ENCODE peak calls at places on chromosomes 12 and 14, in six cellular contexts. One of them, this sample, is unnamed.

GRCh38 chr12:129381717-129382116 is 522.1 kb downstream of the TMEM132D start:
- DNase-seq in right lobe of liver: no peak
- DNase-seq in left lung: no peak
- DNase-seq in suprapubic skin: no peak
- DNase-seq in body of pancreas: no peak
- DNase-seq in neural crest cell: no peak
- DNase-seq in this sample: no peak

GRCh38 chr12:120453977-120454376 is 7.7 kb downstream of the GATC start:
- DNase-seq in right lobe of liver: no peak
- DNase-seq in suprapubic skin: no peak
- DNase-seq in body of pancreas: no peak
- DNase-seq in neural crest cell: no peak
- DNase-seq in left lung: no peak
- DNase-seq in this sample: no peak

GRCh38 chr12:66403746-66404145 is 101.5 kb downstream of the HELB start:
- DNase-seq in neural crest cell: no peak
- DNase-seq in body of pancreas: no peak
- DNase-seq in right lobe of liver: no peak
- DNase-seq in suprapubic skin: no peak
- DNase-seq in left lung: no peak
- DNase-seq in this sample: no peak

GRCh38 chr12:12172106-12172511 is 94.7 kb downstream of the LRP6 start:
- DNase-seq in neural crest cell: no peak
- DNase-seq in suprapubic skin: no peak
- DNase-seq in body of pancreas: no peak
- DNase-seq in right lobe of liver: no peak
- DNase-seq in left lung: no peak
- DNase-seq in this sample: no peak

GRCh38 chr14:65100905-65101541 is 1.3 kb downstream of the MAX start:
- DNase-seq in suprapubic skin: no peak
- DNase-seq in left lung: no peak
- DNase-seq in neural crest cell: no peak
- DNase-seq in body of pancreas: no peak
- DNase-seq in right lobe of liver: no peak
- DNase-seq in this sample: no peak

GRCh38 chr14:91323031-91323430 is 78.5 kb upstream of the GPR68 start:
- DNase-seq in body of pancreas: no peak
- DNase-seq in left lung: no peak
- DNase-seq in suprapubic skin: no peak
- DNase-seq in neural crest cell: no peak
- DNase-seq in right lobe of liver: no peak
- DNase-seq in this sample: no peak

GRCh38 chr12:6273209-6273928 is 37.1 kb upstream of the PLEKHG6 start:
- DNase-seq in body of pancreas: no peak
- DNase-seq in left lung: peak
- DNase-seq in suprapubic skin: no peak
- DNase-seq in neural crest cell: no peak
- DNase-seq in right lobe of liver: no peak
- DNase-seq in this sample: no peak

GRCh38 chr14:72775923-72776554 is 117.9 kb downstream of the DPF3 start:
- DNase-seq in right lobe of liver: peak
- DNase-seq in left lung: no peak
- DNase-seq in body of pancreas: no peak
- DNase-seq in suprapubic skin: no peak
- DNase-seq in neural crest cell: no peak
- DNase-seq in this sample: no peak

GRCh38 chr14:65000868-65001600 is 14.3 kb downstream of the FNTB start:
- DNase-seq in body of pancreas: no peak
- DNase-seq in suprapubic skin: no peak
- DNase-seq in right lobe of liver: no peak
- DNase-seq in neural crest cell: no peak
- DNase-seq in left lung: no peak
- DNase-seq in this sample: no peak

GRCh38 chr14:30584058-30584630 is 25.2 kb downstream of the G2E3 start:
- DNase-seq in right lobe of liver: no peak
- DNase-seq in suprapubic skin: no peak
- DNase-seq in left lung: no peak
- DNase-seq in neural crest cell: no peak
- DNase-seq in body of pancreas: no peak
- DNase-seq in this sample: no peak

GRCh38 chr14:71165121-71165574 is 257.9 kb downstream of the PCNX1 start:
- DNase-seq in left lung: no peak
- DNase-seq in right lobe of liver: no peak
- DNase-seq in suprapubic skin: no peak
- DNase-seq in body of pancreas: peak
- DNase-seq in neural crest cell: no peak
- DNase-seq in this sample: no peak

GRCh38 chr14:61188936-61189808 is 92.0 kb downstream of the TMEM30B start:
- DNase-seq in body of pancreas: peak
- DNase-seq in suprapubic skin: peak
- DNase-seq in left lung: peak
- DNase-seq in neural crest cell: peak
- DNase-seq in right lobe of liver: peak
- DNase-seq in this sample: no peak

GRCh38 chr12:118334939-118335567 is 37.7 kb downstream of the TAOK3 start:
- DNase-seq in left lung: no peak
- DNase-seq in body of pancreas: no peak
- DNase-seq in right lobe of liver: no peak
- DNase-seq in suprapubic skin: no peak
- DNase-seq in neural crest cell: no peak
- DNase-seq in this sample: no peak

GRCh38 chr14:103052407-103052806 is 4.9 kb downstream of the CDC42BPB start:
- DNase-seq in body of pancreas: no peak
- DNase-seq in suprapubic skin: no peak
- DNase-seq in left lung: no peak
- DNase-seq in right lobe of liver: no peak
- DNase-seq in neural crest cell: no peak
- DNase-seq in this sample: no peak

DNA sequence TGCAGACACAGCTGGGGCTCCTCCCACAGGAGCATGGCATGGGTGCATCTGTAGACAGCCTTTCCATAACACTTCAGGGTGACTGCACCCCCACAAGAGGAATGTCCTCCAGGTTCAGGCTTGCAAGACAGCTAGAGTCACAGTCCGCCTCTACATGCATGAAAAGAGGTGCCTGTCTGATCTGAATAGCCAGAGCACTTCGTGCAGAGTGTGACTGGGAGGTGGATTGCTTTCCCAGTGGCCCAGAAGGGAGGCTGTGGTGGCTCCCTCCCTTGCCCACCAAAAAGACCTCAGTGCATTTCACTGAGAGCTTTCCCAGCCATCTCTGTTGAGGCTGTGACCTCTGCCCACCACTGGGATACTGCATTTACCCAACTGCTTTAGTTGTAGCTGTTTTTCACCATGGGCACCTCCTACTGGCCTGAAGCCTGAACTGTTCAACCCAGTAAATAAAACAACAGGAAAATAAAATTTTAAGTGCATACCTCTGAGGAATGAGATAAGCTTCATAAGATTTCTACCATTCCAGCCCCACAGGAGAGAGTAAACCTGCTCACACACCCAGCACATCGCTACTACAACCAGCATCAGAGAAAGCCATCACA is 14.1 kb downstream of the CEP128 start:
- DNase-seq in suprapubic skin: no peak
- DNase-seq in right lobe of liver: no peak
- DNase-seq in body of pancreas: no peak
- DNase-seq in left lung: no peak
- DNase-seq in neural crest cell: no peak
- DNase-seq in this sample: no peak
- TF ChIP-seq CTCF in suprapubic skin: no peak
- TF ChIP-seq CTCF in right lobe of liver: no peak
- TF ChIP-seq CTCF in body of pancreas: no peak
- TF ChIP-seq CTCF in left lung: no peak
- TF ChIP-seq CTCF in neural crest cell: no peak
- TF ChIP-seq CTCF in this sample: no peak

GRCh38 chr12:76688627-76689026 is 75.3 kb upstream of the ZDHHC17 start:
- DNase-seq in neural crest cell: no peak
- DNase-seq in left lung: no peak
- DNase-seq in body of pancreas: no peak
- DNase-seq in right lobe of liver: no peak
- DNase-seq in suprapubic skin: no peak
- DNase-seq in this sample: no peak
- TF ChIP-seq CTCF in neural crest cell: peak
- TF ChIP-seq CTCF in left lung: no peak
- TF ChIP-seq CTCF in body of pancreas: no peak
- TF ChIP-seq CTCF in right lobe of liver: peak
- TF ChIP-seq CTCF in suprapubic skin: no peak
- TF ChIP-seq CTCF in this sample: no peak

GRCh38 chr14:69083181-69083580 is 69.7 kb downstream of the DCAF5 start:
- DNase-seq in left lung: no peak
- DNase-seq in right lobe of liver: no peak
- DNase-seq in suprapubic skin: no peak
- DNase-seq in neural crest cell: no peak
- DNase-seq in body of pancreas: no peak
- DNase-seq in this sample: no peak
- TF ChIP-seq CTCF in left lung: no peak
- TF ChIP-seq CTCF in right lobe of liver: no peak
- TF ChIP-seq CTCF in suprapubic skin: no peak
- TF ChIP-seq CTCF in neural crest cell: no peak
- TF ChIP-seq CTCF in body of pancreas: no peak
- TF ChIP-seq CTCF in this sample: no peak

DNA sequence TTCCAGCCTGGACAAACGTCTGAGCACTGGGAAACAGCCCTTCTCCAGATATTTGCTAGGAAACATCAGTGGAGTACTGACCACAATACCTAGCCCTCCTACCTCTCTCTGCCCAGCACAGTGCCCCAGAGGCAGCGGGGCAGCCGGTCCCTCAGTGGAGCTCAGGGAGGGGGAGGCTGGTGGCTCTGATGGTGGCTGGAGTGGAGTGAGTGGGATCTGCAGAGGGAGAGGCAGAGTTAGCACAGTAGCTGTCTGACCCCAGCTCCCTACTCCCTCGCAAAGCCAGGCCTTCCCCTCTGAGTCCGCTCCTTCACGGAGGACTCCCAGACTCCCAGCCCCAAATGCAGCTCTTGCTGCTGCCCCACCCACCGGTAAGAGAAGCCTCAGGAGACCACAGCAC is 30.0 kb downstream of the NCKAP5L start:
- DNase-seq in suprapubic skin: no peak
- DNase-seq in right lobe of liver: no peak
- DNase-seq in neural crest cell: no peak
- DNase-seq in body of pancreas: no peak
- DNase-seq in left lung: no peak
- DNase-seq in this sample: no peak
- TF ChIP-seq CTCF in suprapubic skin: no peak
- TF ChIP-seq CTCF in right lobe of liver: no peak
- TF ChIP-seq CTCF in neural crest cell: no peak
- TF ChIP-seq CTCF in body of pancreas: no peak
- TF ChIP-seq CTCF in left lung: no peak
- TF ChIP-seq CTCF in this sample: no peak

GRCh38 chr12:95858451-95859343 is at the start of gene SNRPF:
- DNase-seq in right lobe of liver: peak
- DNase-seq in left lung: peak
- DNase-seq in body of pancreas: peak
- DNase-seq in suprapubic skin: peak
- DNase-seq in neural crest cell: peak
- DNase-seq in this sample: peak
- TF ChIP-seq CTCF in right lobe of liver: no peak
- TF ChIP-seq CTCF in left lung: no peak
- TF ChIP-seq CTCF in body of pancreas: no peak
- TF ChIP-seq CTCF in suprapubic skin: peak
- TF ChIP-seq CTCF in neural crest cell: peak
- TF ChIP-seq CTCF in this sample: no peak

DNA sequence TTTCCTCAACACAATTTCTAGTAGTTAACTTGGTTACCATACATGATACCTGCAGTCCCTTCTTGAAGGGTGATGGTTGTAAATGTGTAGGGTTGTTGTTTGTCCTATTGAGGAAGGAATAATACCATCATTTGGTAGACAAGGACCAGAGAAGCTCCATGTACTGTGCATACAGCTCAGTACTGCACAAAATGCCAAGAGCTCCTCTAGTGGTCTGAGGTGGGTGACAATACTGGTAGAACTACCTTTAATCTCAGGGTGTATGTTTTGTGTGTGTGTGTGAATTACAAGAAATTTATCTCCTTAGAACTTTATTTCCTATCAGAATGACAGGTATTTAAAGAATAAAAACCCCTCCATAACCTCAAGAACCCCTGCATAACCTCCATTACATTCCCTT is 575.3 kb downstream of the TMTC2 start:
- DNase-seq in left lung: no peak
- DNase-seq in suprapubic skin: no peak
- DNase-seq in neural crest cell: no peak
- DNase-seq in body of pancreas: no peak
- DNase-seq in right lobe of liver: no peak
- DNase-seq in this sample: no peak
- TF ChIP-seq CTCF in left lung: no peak
- TF ChIP-seq CTCF in suprapubic skin: no peak
- TF ChIP-seq CTCF in neural crest cell: peak
- TF ChIP-seq CTCF in body of pancreas: no peak
- TF ChIP-seq CTCF in right lobe of liver: no peak
- TF ChIP-seq CTCF in this sample: no peak

GRCh38 chr12:84183576-84183975 is 729.0 kb downstream of the SLC6A15 start:
- DNase-seq in suprapubic skin: no peak
- DNase-seq in right lobe of liver: no peak
- DNase-seq in neural crest cell: no peak
- DNase-seq in body of pancreas: no peak
- DNase-seq in left lung: no peak
- DNase-seq in this sample: no peak
- TF ChIP-seq CTCF in suprapubic skin: no peak
- TF ChIP-seq CTCF in right lobe of liver: no peak
- TF ChIP-seq CTCF in neural crest cell: no peak
- TF ChIP-seq CTCF in body of pancreas: no peak
- TF ChIP-seq CTCF in left lung: no peak
- TF ChIP-seq CTCF in this sample: no peak

GRCh38 chr14:99476864-99477263 is 3.8 kb downstream of the SETD3 start:
- DNase-seq in left lung: no peak
- DNase-seq in suprapubic skin: no peak
- DNase-seq in neural crest cell: no peak
- DNase-seq in body of pancreas: no peak
- DNase-seq in right lobe of liver: no peak
- DNase-seq in this sample: no peak

GRCh38 chr14:99475660-99476059 is 5.0 kb downstream of the SETD3 start:
- DNase-seq in body of pancreas: no peak
- DNase-seq in neural crest cell: no peak
- DNase-seq in left lung: no peak
- DNase-seq in right lobe of liver: no peak
- DNase-seq in suprapubic skin: no peak
- DNase-seq in this sample: no peak

GRCh38 chr14:99472937-99473336 is 7.7 kb downstream of the SETD3 start:
- DNase-seq in body of pancreas: no peak
- DNase-seq in neural crest cell: no peak
- DNase-seq in left lung: no peak
- DNase-seq in right lobe of liver: no peak
- DNase-seq in suprapubic skin: no peak
- DNase-seq in this sample: no peak

GRCh38 chr14:99478133-99478532 is 2.5 kb downstream of the SETD3 start:
- DNase-seq in right lobe of liver: no peak
- DNase-seq in neural crest cell: no peak
- DNase-seq in suprapubic skin: no peak
- DNase-seq in left lung: no peak
- DNase-seq in body of pancreas: no peak
- DNase-seq in this sample: no peak

DNA sequence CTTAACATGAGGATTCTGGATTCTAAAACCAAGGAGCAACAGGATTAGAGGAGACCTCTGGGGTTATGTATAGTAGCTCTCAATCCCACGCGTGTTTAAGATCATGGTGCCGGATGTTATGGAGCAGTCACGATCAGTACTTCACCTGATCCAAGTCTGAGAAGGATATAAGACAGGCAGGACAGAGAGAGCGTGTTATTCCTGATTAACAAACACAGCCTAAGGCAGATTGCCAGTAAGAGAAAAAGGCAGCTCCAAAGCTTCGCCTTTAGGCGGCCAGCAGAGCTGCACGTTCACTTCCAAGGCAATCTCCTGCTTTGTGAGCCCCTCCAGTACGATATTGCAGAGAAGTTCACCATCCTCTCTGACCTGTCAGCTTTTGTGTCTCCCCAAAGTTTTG is 5.5 kb downstream of the SETD3 start:
- DNase-seq in left lung: no peak
- DNase-seq in right lobe of liver: no peak
- DNase-seq in neural crest cell: no peak
- DNase-seq in body of pancreas: no peak
- DNase-seq in suprapubic skin: no peak
- DNase-seq in this sample: no peak
- TF ChIP-seq CTCF in left lung: no peak
- TF ChIP-seq CTCF in right lobe of liver: no peak
- TF ChIP-seq CTCF in neural crest cell: no peak
- TF ChIP-seq CTCF in body of pancreas: no peak
- TF ChIP-seq CTCF in suprapubic skin: no peak
- TF ChIP-seq CTCF in this sample: no peak

This sample was measured in activated B cell treated with CpG ODN at 0.5 μM for 24 hours.